ENCODE peak calls at places on chromosomes 2 and 18, in five cellular contexts. One of them, this sample, is unnamed.

GRCh38 chr2:161824226-161824625 is 200.0 kb downstream of the SLC4A10 start:
- DNase-seq in H9: no peak
- DNase-seq in K562: no peak
- DNase-seq in keratinocyte: no peak
- DNase-seq in OCI-LY7: no peak
- DNase-seq in this sample: no peak

GRCh38 chr18:70058916-70059315 is 111.2 kb upstream of the CD226 start:
- DNase-seq in keratinocyte: no peak
- DNase-seq in K562: no peak
- DNase-seq in OCI-LY7: no peak
- DNase-seq in H9: no peak
- DNase-seq in this sample: no peak

GRCh38 chr2:134120718-134121630 is 132.9 kb upstream of the MGAT5 start:
- DNase-seq in H9: peak; percentile 55
- DNase-seq in K562: peak; percentile 64
- DNase-seq in keratinocyte: no peak
- DNase-seq in OCI-LY7: peak; percentile 76
- DNase-seq in this sample: peak; percentile 82

GRCh38 chr2:157929871-157930667 is 53.9 kb upstream of the ACVR1 start:
- DNase-seq in H9: no peak
- DNase-seq in OCI-LY7: no peak
- DNase-seq in keratinocyte: no peak
- DNase-seq in K562: peak; percentile 74
- DNase-seq in this sample: no peak

GRCh38 chr2:170240629-170241028 is 62.7 kb downstream of the MYO3B start:
- DNase-seq in H9: no peak
- DNase-seq in keratinocyte: no peak
- DNase-seq in OCI-LY7: no peak
- DNase-seq in K562: no peak
- DNase-seq in this sample: no peak

GRCh38 chr18:11324956-11325873 is 175.8 kb upstream of the PIEZO2 start:
- DNase-seq in OCI-LY7: no peak
- DNase-seq in H9: no peak
- DNase-seq in K562: no peak
- DNase-seq in keratinocyte: no peak
- DNase-seq in this sample: no peak

GRCh38 chr2:187689372-187689771 is 135.1 kb upstream of the TFPI start:
- DNase-seq in K562: no peak
- DNase-seq in H9: no peak
- DNase-seq in keratinocyte: no peak
- DNase-seq in OCI-LY7: no peak
- DNase-seq in this sample: no peak

GRCh38 chr2:173982918-173983317 is 17.7 kb upstream of the SP3 start:
- DNase-seq in keratinocyte: no peak
- DNase-seq in K562: no peak
- DNase-seq in OCI-LY7: no peak
- DNase-seq in H9: no peak
- DNase-seq in this sample: no peak

GRCh38 chr2:241516520-241516965 is 8.2 kb upstream of the STK25 start:
- DNase-seq in H9: no peak
- DNase-seq in K562: no peak
- DNase-seq in keratinocyte: no peak
- DNase-seq in OCI-LY7: no peak
- DNase-seq in this sample: no peak

GRCh38 chr2:85893428-85894258 is 4.9 kb upstream of the ST3GAL5 start:
- DNase-seq in keratinocyte: peak; percentile 67
- DNase-seq in OCI-LY7: no peak
- DNase-seq in K562: no peak
- DNase-seq in H9: no peak
- DNase-seq in this sample: no peak

GRCh38 chr18:9766076-9766481 is 58.0 kb downstream of the RAB31 start:
- DNase-seq in K562: no peak
- DNase-seq in OCI-LY7: no peak
- DNase-seq in keratinocyte: no peak
- DNase-seq in H9: no peak
- DNase-seq in this sample: no peak

GRCh38 chr2:222470802-222471468 is 46.6 kb downstream of the SGPP2 start:
- DNase-seq in H9: no peak
- DNase-seq in K562: no peak
- DNase-seq in keratinocyte: no peak
- DNase-seq in OCI-LY7: no peak
- DNase-seq in this sample: no peak

GRCh38 chr2:73176205-73176880 is 26.0 kb upstream of the NOTO start:
- DNase-seq in OCI-LY7: no peak
- DNase-seq in H9: peak; percentile 69
- DNase-seq in keratinocyte: no peak
- DNase-seq in K562: no peak
- DNase-seq in this sample: no peak

GRCh38 chr2:232138441-232138840 is 176.9 kb downstream of the DIS3L2 start:
- DNase-seq in keratinocyte: no peak
- DNase-seq in H9: no peak
- DNase-seq in K562: no peak
- DNase-seq in OCI-LY7: no peak
- DNase-seq in this sample: no peak

GRCh38 chr2:106781196-106781595 is 104.8 kb downstream of the ST6GAL2 start:
- DNase-seq in keratinocyte: no peak
- DNase-seq in K562: no peak
- DNase-seq in H9: no peak
- DNase-seq in OCI-LY7: no peak
- DNase-seq in this sample: no peak

GRCh38 chr2:151860613-151861146 is 32.5 kb upstream of the ARL5A start:
- DNase-seq in keratinocyte: no peak
- DNase-seq in H9: no peak
- DNase-seq in K562: no peak
- DNase-seq in OCI-LY7: no peak
- DNase-seq in this sample: no peak

GRCh38 chr2:235876099-235876679 is 292.0 kb downstream of the GBX2 start:
- DNase-seq in keratinocyte: no peak
- DNase-seq in OCI-LY7: no peak
- DNase-seq in K562: no peak
- DNase-seq in H9: no peak
- DNase-seq in this sample: no peak

GRCh38 chr2:174342600-174343342 is 8.0 kb downstream of the SP9 start:
- DNase-seq in OCI-LY7: peak; percentile 43
- DNase-seq in K562: no peak
- DNase-seq in H9: no peak
- DNase-seq in keratinocyte: no peak
- DNase-seq in this sample: peak; percentile 71

GRCh38 chr2:241702155-241702404 is 241 bp downstream of the ING5 start:
- DNase-seq in H9: no peak
- DNase-seq in keratinocyte: no peak
- DNase-seq in OCI-LY7: peak; percentile 77
- DNase-seq in K562: peak; percentile 88
- DNase-seq in this sample: peak; percentile 88

GRCh38 chr18:76013041-76013440 is 482.0 kb downstream of the ZNF516 start:
- DNase-seq in keratinocyte: no peak
- DNase-seq in K562: no peak
- DNase-seq in OCI-LY7: no peak
- DNase-seq in H9: no peak
- DNase-seq in this sample: no peak

GRCh38 chr2:207869784-207870778 is 100.4 kb upstream of the FZD5 start:
- DNase-seq in OCI-LY7: no peak
- DNase-seq in keratinocyte: no peak
- DNase-seq in K562: no peak
- DNase-seq in H9: no peak
- DNase-seq in this sample: no peak

GRCh38 chr2:230904856-230905447 is 20.1 kb downstream of the GPR55 start:
- DNase-seq in OCI-LY7: no peak
- DNase-seq in keratinocyte: no peak
- DNase-seq in H9: peak; percentile 25
- DNase-seq in K562: no peak
- DNase-seq in this sample: no peak

GRCh38 chr18:5746844-5747243 is 148.5 kb downstream of the TMEM200C start:
- DNase-seq in H9: no peak
- DNase-seq in OCI-LY7: no peak
- DNase-seq in keratinocyte: no peak
- DNase-seq in K562: no peak
- DNase-seq in this sample: no peak

GRCh38 chr2:102664439-102665042 is 45.2 kb downstream of the SLC9A2 start:
- DNase-seq in keratinocyte: peak; percentile 96
- DNase-seq in K562: peak; percentile 80
- DNase-seq in H9: no peak
- DNase-seq in OCI-LY7: no peak
- DNase-seq in this sample: no peak

GRCh38 chr2:238786379-238786778 is 61.5 kb upstream of the TWIST2 start:
- DNase-seq in K562: no peak
- DNase-seq in OCI-LY7: no peak
- DNase-seq in H9: no peak
- DNase-seq in keratinocyte: no peak
- DNase-seq in this sample: no peak

GRCh38 chr18:49664086-49664890 is 102.4 kb downstream of the LIPG start:
- DNase-seq in OCI-LY7: no peak
- DNase-seq in keratinocyte: no peak
- DNase-seq in H9: peak; percentile 65
- DNase-seq in K562: peak; percentile 37
- DNase-seq in this sample: no peak

GRCh38 chr2:100292022-100292580 is 30.2 kb downstream of the LONRF2 start:
- DNase-seq in H9: peak; percentile 58
- DNase-seq in OCI-LY7: no peak
- DNase-seq in keratinocyte: peak; percentile 73
- DNase-seq in K562: peak; percentile 90
- DNase-seq in this sample: peak; percentile 59

GRCh38 chr2:203758841-203759691 is 52.6 kb downstream of the CD28 start:
- DNase-seq in H9: no peak
- DNase-seq in K562: no peak
- DNase-seq in OCI-LY7: no peak
- DNase-seq in keratinocyte: peak; percentile 57
- DNase-seq in this sample: no peak

GRCh38 chr2:171244970-171245782 is 84.5 kb upstream of the TLK1 start:
- DNase-seq in OCI-LY7: peak; percentile 25
- DNase-seq in K562: no peak
- DNase-seq in keratinocyte: no peak
- DNase-seq in H9: no peak
- DNase-seq in this sample: peak; percentile 46

GRCh38 chr2:54866868-54867267 is 143.4 kb downstream of the EML6 start:
- DNase-seq in OCI-LY7: peak; percentile 48
- DNase-seq in keratinocyte: no peak
- DNase-seq in K562: no peak
- DNase-seq in H9: no peak
- DNase-seq in this sample: peak; percentile 77

GRCh38 chr2:237591379-237591881 is 896 bp upstream of the RAB17 start:
- DNase-seq in keratinocyte: no peak
- DNase-seq in K562: peak; percentile 17
- DNase-seq in OCI-LY7: no peak
- DNase-seq in H9: no peak
- DNase-seq in this sample: no peak

DNA sequence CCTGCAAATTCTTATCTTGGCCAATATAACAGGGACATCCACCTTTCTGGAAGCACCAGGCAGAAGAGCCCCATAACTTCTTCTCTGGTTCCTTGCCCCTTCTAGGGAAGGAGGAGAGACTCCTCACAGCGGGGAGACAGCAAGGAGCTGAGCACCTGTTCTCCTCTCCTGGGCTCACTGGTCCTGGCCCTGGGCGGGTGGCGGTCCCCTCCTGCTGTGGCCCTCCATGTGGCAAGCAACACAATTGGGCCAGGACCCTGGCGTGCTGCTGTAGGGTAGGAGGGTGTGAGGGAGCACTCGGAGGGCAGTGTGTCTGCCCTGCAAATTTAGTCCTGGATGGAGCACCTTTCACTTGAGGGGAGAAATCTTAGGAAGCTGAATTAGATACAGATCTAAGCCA is 6.9 kb downstream of the IL37 start:
- DNase-seq in OCI-LY7: no peak
- DNase-seq in H9: no peak
- DNase-seq in keratinocyte: no peak
- DNase-seq in K562: no peak
- DNase-seq in this sample: no peak
- H3K4me2 ChIP-seq in OCI-LY7: no peak overlapping the region
- H3K4me2 ChIP-seq in H9: no peak overlapping the region
- H3K4me2 ChIP-seq in keratinocyte: no peak overlapping the region
- H3K4me2 ChIP-seq in K562: no peak overlapping the region
- H3K4me2 ChIP-seq in this sample: no peak overlapping the region

DNA sequence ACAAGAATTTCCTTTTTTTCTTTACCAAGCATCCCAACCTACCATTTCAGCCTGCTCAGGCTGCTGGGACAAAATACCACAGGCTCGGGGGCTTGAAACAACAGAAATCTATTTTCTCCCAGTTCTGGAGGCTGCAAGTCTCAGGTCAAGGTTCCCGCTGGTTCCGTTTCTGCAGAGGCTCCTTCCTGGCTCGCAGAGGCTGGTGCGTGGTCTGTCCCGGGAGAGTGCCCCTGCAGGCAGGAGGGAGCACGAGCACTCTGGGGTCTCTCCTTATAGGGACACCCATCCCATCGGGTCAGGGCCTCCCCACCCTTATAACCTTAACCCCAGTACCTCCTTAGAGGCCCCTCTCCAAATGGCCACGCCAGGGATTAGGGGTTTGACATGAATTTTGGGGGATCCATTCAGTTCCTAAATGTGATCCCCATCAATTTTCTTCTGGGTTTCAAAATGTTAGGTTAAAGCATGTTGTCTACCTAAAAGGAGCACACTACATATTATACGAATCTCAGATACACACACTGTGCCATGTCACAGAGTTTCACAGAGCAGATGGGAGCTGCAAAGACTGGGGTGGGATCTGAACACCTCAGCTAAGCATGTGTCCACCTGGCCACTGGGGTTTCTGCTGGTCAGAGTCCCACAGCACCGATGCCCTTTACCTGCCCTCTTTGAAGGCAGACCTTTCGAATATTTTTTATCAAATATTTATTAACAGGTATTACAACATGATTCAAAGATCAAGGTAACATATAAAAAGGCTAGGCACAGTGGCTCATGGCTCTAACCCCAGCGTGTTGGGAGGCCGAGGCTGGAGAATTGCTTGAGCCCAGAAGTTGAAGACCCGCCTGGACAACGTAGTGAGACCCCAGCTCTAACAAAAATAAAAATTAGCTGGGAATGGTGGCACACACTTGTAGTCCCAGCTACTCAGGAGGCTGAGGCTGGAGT is 17.6 kb upstream of the ADI1 start:
- DNase-seq in keratinocyte: no peak
- DNase-seq in K562: peak; percentile 79
- DNase-seq in H9: peak; percentile 77
- DNase-seq in OCI-LY7: peak; percentile 83
- DNase-seq in this sample: no peak
- H3K4me2 ChIP-seq in keratinocyte: peak overlapping the region; percentile 96
- H3K4me2 ChIP-seq in K562: peak overlapping the region; percentile 81
- H3K4me2 ChIP-seq in H9: no peak overlapping the region
- H3K4me2 ChIP-seq in OCI-LY7: peak overlapping the region; percentile 78
- H3K4me2 ChIP-seq in this sample: no peak overlapping the region

DNA sequence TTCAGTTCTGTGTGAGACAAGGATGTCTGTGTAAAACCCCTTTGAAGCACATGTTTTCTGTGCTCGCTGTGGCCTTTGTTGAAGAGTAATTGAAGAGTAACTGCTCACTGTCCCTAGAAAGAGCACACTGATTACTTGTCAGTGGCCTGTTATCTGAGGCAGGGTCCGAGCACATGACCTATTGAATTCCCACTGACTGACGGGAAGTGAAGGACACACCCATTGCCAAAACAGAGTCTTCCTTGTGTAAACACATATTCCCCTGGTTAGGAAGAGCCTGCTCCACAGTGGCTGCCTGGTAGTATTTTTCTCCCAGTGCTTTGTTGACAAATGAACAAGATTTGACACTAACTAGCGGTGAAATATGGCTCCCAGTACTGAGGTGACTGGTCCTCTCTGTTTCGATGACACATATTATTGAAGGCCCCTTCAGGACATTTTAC is 148.5 kb upstream of the GYPC start:
- DNase-seq in OCI-LY7: no peak
- DNase-seq in keratinocyte: no peak
- DNase-seq in K562: no peak
- DNase-seq in H9: no peak
- DNase-seq in this sample: no peak
- H3K4me2 ChIP-seq in OCI-LY7: no peak overlapping the region
- H3K4me2 ChIP-seq in keratinocyte: no peak overlapping the region
- H3K4me2 ChIP-seq in K562: peak overlapping the region; percentile 31
- H3K4me2 ChIP-seq in H9: no peak overlapping the region
- H3K4me2 ChIP-seq in this sample: no peak overlapping the region

GRCh38 chr18:7116832-7117389 is 686 bp downstream of the LAMA1 start:
- DNase-seq in H9: peak; percentile 37
- DNase-seq in K562: no peak
- DNase-seq in keratinocyte: no peak
- DNase-seq in OCI-LY7: no peak
- DNase-seq in this sample: no peak
- H3K4me2 ChIP-seq in H9: peak overlapping the region; percentile 90
- H3K4me2 ChIP-seq in K562: no peak overlapping the region
- H3K4me2 ChIP-seq in keratinocyte: peak overlapping the region; percentile 76
- H3K4me2 ChIP-seq in OCI-LY7: no peak overlapping the region
- H3K4me2 ChIP-seq in this sample: no peak overlapping the region

This sample was measured in Karpas-422.